ENCODE peak calls at places on chromosomes 12 and 14, in ten cellular contexts. W, O, R, N, J, H, G, E, T and Q are unnamed samples.
A peak's percentile ranks its signal among the peaks of the same experiment; 100 is the strongest.

GRCh38 chr12:108609535-108610335 is 11.9 kb upstream of the TMEM119 start:
- DNase-seq in W (peak; percentile 59), O (peak; percentile 56), R (peak; percentile 50), N (peak; percentile 85), J (peak; percentile 88), H (no peak), G (no peak), E (peak; percentile 94), T (peak; percentile 67), Q (no peak)

GRCh38 chr12:111405856-111406473 is at the start of gene SH2B3:
- DNase-seq in W (no peak), O (no peak), R (no peak), N (peak; percentile 48), J (peak; percentile 80), H (no peak), G (no peak), E (no peak), T (no peak), Q (no peak)

GRCh38 chr14:95419569-95419968 is 96.9 kb downstream of the SYNE3 start:
- DNase-seq in W (no peak), O (no peak), R (no peak), N (no peak), J (no peak), H (no peak), G (no peak), E (no peak), T (no peak), Q (no peak)

GRCh38 chr12:120720234-120720968 is 5.2 kb upstream of the ACADS start:
- DNase-seq in W (no peak), O (peak; percentile 64), R (no peak), N (peak; percentile 71), J (no peak), H (peak; percentile 63), G (peak; percentile 24), E (peak; percentile 73), T (no peak), Q (peak; percentile 44)

GRCh38 chr12:93122569-93123091 is 193.5 kb upstream of the EEA1 start:
- DNase-seq in W (no peak), O (no peak), R (no peak), N (no peak), J (no peak), H (no peak), G (no peak), E (no peak), T (no peak), Q (no peak)

GRCh38 chr12:94561943-94562411 is 88.4 kb downstream of the TMCC3 start:
- DNase-seq in W (peak; percentile 81), O (no peak), R (peak; percentile 79), N (no peak), J (no peak), H (no peak), G (no peak), E (no peak), T (peak; percentile 56), Q (no peak)

GRCh38 chr12:63917864-63918742 is 73.6 kb downstream of the SRGAP1 start:
- DNase-seq in W (no peak), O (peak; percentile 91), R (no peak), N (peak; percentile 96), J (no peak), H (peak; percentile 19), G (peak; percentile 97), E (no peak), T (no peak), Q (no peak)

GRCh38 chr14:93302688-93303581 is 29.9 kb downstream of the BTBD7 start:
- DNase-seq in W (no peak), O (no peak), R (no peak), N (no peak), J (no peak), H (no peak), G (no peak), E (no peak), T (no peak), Q (no peak)

GRCh38 chr14:55366271-55366670 is 45.4 kb downstream of the ATG14 start:
- DNase-seq in W (no peak), O (no peak), R (no peak), N (peak; percentile 85), J (no peak), H (no peak), G (no peak), E (no peak), T (no peak), Q (no peak)

DNA sequence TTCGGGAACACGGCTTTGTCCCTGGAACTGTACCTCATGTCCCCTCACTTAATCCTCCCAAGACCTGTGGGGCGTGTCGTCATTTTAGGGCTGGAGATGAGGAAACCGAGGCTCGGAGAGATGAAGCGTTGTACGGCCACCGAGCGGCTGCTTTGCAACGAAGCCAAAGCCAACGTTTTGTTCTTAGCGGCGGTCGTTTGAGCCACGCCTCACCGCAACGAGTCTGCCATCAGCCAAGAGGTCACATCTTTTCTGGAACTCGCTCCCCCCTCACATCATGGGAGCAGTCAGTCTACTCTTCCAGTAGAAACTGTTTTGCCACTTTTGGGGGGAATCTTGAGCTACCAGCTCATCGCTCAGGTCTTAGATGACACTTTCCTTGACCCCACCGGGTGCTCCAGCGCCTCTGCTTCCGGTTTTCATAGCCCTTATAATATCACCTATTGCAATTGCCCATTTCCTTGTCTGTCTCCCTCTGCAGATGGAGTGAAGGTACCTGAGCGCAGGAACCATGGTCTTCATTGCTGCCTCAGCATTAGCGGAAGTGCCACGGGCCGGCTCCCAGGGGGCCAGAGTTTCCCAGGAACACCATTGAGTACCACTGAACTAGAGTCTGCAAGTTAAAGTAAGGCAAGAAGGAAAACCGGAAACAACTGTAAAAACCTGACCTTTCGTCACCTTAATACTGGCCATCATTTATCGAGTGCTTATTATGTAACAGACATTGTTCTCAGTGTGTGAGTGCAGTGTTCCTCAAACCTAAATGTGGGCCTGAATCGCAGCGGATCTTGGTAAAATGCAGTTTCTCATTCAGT is 19.6 kb downstream of the NINJ2 start:
- DNase-seq in W (no peak), O (peak; percentile 72), R (peak; percentile 32), N (no peak), J (peak; percentile 41), H (no peak), G (no peak), E (peak; percentile 68), T (peak; percentile 42), Q (no peak)
- TF ChIP-seq POLR2A in W (no peak), O (peak; percentile 7), R (no peak), N (no peak), J (no peak), H (no peak), G (peak; percentile 13), E (no peak), T (no peak), Q (no peak)

DNA sequence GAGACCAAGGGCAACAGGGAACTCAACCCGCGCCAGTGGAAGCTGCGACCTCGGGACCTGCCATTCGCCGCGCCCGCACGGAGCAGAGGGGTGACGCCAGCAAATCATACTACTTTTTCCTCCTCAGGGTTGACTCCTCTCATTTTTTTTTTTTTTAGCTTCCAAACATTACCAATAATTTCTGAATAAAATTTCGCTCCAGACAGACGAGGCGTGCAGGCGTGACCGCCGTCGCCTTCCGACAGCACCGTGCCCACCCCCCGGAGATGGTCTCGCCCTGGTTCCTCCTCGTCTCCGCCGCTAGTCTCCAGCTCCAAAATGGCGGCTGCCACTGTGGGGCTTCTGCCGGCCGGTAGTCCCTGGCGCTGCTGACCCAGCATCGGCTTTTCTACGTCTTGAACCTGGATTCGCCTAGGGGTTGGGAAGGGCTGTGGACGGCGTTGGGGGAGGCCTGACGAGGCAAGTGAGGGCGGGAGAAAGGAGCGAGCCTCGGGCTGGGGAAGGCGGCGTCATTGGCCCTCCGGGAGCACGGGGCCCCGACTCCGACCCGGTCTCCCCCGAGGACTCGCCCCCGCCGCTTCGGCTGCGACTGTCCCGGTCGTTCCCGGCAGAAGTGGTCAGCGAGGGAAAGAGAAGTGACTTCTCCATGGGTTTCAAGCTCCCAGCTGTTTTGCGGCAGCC is at the start of the genes CPSF2 and NDUFB1:
- DNase-seq in W (peak; percentile 78), O (peak; percentile 84), R (peak; percentile 82), N (peak; percentile 72), J (peak; percentile 82), H (peak; percentile 84), G (peak; percentile 79), E (peak; percentile 88), T (peak; percentile 85), Q (peak; percentile 93)
- TF ChIP-seq POLR2A in W (peak; percentile 42), O (peak; percentile 80), R (no peak), N (peak; percentile 96), J (peak; percentile 58), H (peak; percentile 87), G (peak; percentile 94), E (peak; percentile 55), T (peak; percentile 71), Q (no peak)

GRCh38 chr12:104740668-104741067 is 217.4 kb downstream of the SLC41A2 start:
- DNase-seq in W (no peak), O (peak; percentile 39), R (no peak), N (no peak), J (no peak), H (no peak), G (no peak), E (no peak), T (peak; percentile 41), Q (peak; percentile 64)
- TF ChIP-seq POLR2A in W (no peak), O (no peak), R (no peak), N (no peak), J (no peak), H (no peak), G (no peak), E (no peak), T (no peak), Q (no peak)

DNA sequence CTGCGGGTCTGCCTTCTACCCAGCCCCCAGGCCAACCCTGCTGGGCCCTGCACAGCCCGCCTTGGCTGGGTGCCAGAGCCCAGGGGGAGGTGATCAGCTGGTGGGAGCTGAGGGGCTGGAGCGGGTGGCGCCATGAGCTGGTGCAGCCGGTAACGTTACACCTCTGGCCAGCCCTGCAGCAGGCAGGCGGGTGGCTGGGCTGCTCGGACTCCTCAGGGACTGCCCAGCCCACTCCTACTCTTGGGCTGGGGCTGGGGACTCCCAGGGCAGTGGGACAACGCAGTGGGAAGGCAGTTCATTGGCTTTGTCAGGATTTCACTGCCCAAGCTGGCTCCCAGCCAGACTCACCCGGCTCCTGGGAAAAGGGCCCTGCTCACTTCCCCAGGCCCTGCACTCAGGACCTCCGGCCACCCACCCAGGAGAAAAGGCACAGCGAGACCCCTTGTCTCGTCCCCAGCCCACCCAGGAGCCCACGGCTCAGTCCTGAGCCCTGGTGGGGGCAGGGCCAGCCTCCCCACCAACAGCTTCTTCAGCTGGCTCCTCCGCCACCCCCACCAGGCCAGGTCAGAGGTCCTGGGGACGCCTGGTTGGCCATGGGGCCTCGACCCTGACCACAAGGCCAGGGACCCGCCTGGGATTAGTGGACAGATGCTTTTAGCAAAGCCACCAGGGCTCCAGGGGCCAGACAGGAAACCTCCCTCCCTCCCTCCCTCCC is 1.0 kb downstream of the PGF start:
- DNase-seq in W (no peak), O (no peak), R (no peak), N (no peak), J (no peak), H (no peak), G (no peak), E (no peak), T (no peak), Q (peak; percentile 78)
- TF ChIP-seq POLR2A in W (no peak), O (no peak), R (no peak), N (no peak), J (no peak), H (no peak), G (no peak), E (no peak), T (no peak), Q (no peak)

GRCh38 chr14:81170104-81170828 is 50.5 kb downstream of the GTF2A1 start:
- DNase-seq in W (peak; percentile 87), O (peak; percentile 86), R (peak; percentile 92), N (peak; percentile 82), J (peak; percentile 89), H (peak; percentile 50), G (peak; percentile 91), E (peak; percentile 97), T (peak; percentile 93), Q (peak; percentile 96)
- TF ChIP-seq POLR2A in W (peak; percentile 25), O (peak; percentile 67), R (no peak), N (peak; percentile 62), J (peak; percentile 55), H (peak; percentile 79), G (peak; percentile 94), E (peak; percentile 60), T (peak; percentile 70), Q (no peak)

GRCh38 chr14:105710119-105711057 is 184.0 kb downstream of the TMEM121 start:
- DNase-seq in W (no peak), O (peak; percentile 36), R (no peak), N (no peak), J (no peak), H (no peak), G (no peak), E (no peak), T (no peak), Q (no peak)
- TF ChIP-seq POLR2A in W (no peak), O (no peak), R (no peak), N (no peak), J (no peak), H (no peak), G (no peak), E (no peak), T (no peak), Q (no peak)